ENCODE peak calls at places on chromosomes 3 and 15, in four cellular contexts. P, C, F and D are unnamed samples.

GRCh38 chr15:63287109-63287508 is 9.7 kb downstream of the APH1B start:
- DNase-seq in P (no peak), C (no peak), F (no peak), D (no peak)

GRCh38 chr3:29649815-29650547 is 369.1 kb downstream of the RBMS3 start:
- DNase-seq in P (no peak), C (no peak), F (no peak), D (no peak)

GRCh38 chr15:74752486-74753395 is 4.1 kb downstream of the CYP1A2 start:
- DNase-seq in P (no peak), C (no peak), F (peak; percentile 28), D (peak; percentile 15)

GRCh38 chr3:147431746-147432145 is 22.6 kb downstream of the ZIC1 start:
- DNase-seq in P (no peak), C (no peak), F (no peak), D (peak; percentile 63)

GRCh38 chr15:41491889-41492288 is 1.8 kb upstream of the ITPKA start:
- DNase-seq in P (no peak), C (no peak), F (no peak), D (no peak)

GRCh38 chr3:9747267-9747666 is 2.5 kb upstream of the OGG1 start:
- DNase-seq in P (no peak), C (no peak), F (no peak), D (no peak)

GRCh38 chr3:156626104-156626503 is 48.3 kb upstream of the TIPARP start:
- DNase-seq in P (no peak), C (no peak), F (no peak), D (no peak)

GRCh38 chr15:25725758-25726157 is 137.4 kb downstream of the ATP10A start:
- DNase-seq in P (peak; percentile 38), C (no peak), F (no peak), D (no peak)

GRCh38 chr15:89323825-89324224 is 10.8 kb downstream of the POLG start:
- DNase-seq in P (no peak), C (no peak), F (no peak), D (no peak)

GRCh38 chr3:66149269-66149668 is 71.5 kb upstream of the SLC25A26 start:
- DNase-seq in P (no peak), C (no peak), F (no peak), D (no peak)
- TF ChIP-seq CTCF in P (no peak), C (no peak), F (no peak), D (no peak)

GRCh38 chr3:160402249-160403027 is 3.0 kb downstream of the SMC4 start:
- DNase-seq in P (no peak), C (no peak), F (no peak), D (no peak)

GRCh38 chr3:160403028-160403545 is 3.6 kb downstream of the SMC4 start:
- DNase-seq in P (no peak), C (no peak), F (no peak), D (no peak)

GRCh38 chr3:160400048-160400630 is 689 bp downstream of the SMC4 start:
- DNase-seq in P (peak; percentile 65), C (peak; percentile 57), F (no peak), D (no peak)

GRCh38 chr3:160400631-160401150 is 1.2 kb downstream of the SMC4 start:
- DNase-seq in P (no peak), C (peak; percentile 57), F (no peak), D (no peak)

DNA sequence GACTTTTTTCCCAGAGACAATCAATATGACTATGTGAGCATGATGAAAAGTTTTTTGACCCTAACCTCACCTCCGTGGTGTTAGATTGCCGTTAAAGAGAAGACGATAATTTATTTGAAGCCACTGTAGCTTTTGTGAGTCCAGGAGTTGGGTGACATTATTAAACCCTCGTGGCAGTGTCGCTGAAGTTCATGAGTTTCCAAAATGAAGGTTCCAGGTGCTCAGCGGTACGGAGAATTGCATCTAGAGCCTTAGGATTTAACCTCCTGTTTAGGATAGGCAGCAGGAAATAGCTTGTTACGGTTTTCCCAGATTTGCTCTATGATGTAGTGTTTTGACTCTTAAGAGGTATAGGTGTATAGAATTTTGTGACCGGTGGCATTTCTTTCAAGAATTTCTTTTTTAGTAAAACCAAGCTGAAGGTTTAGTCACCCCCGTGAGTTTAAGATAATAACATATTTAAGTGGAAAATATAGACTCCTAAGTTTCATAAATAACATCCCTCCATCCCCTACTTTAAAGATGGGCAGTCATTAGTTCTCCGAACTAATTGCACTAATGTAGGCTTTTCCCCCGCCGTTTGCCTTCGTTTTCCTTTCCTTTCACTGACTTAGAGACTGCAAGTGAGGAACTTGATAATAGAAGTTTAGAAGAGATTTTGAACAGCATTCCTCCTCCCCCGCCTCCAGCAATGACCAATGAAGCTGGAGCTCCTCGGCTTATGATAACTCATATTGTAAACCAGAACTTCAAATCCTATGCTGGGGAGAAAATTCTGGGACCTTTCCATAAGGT is 2.0 kb downstream of the SMC4 start:
- DNase-seq in P (no peak), C (peak; percentile 32), F (no peak), D (no peak)
- H3K36me3 ChIP-seq in P (no peaks in the 10 kb centered on the region), C (peaks cover 21% of the 10 kb centered on the region), F (no peaks in the 10 kb centered on the region), D (no peaks in the 10 kb centered on the region)

GRCh38 chr3:20046556-20046955 is 6.3 kb downstream of the KAT2B start:
- DNase-seq in P (no peak), C (no peak), F (no peak), D (no peak)

GRCh38 chr3:20041197-20041780 is 1.0 kb downstream of the KAT2B start:
- DNase-seq in P (peak; percentile 91), C (peak; percentile 77), F (no peak), D (no peak)

GRCh38 chr3:20043398-20043797 is 3.2 kb downstream of the KAT2B start:
- DNase-seq in P (peak; percentile 94), C (no peak), F (no peak), D (no peak)

GRCh38 chr3:20042331-20042730 is 2.1 kb downstream of the KAT2B start:
- DNase-seq in P (no peak), C (no peak), F (no peak), D (no peak)

GRCh38 chr3:20043825-20044224 is 3.6 kb downstream of the KAT2B start:
- DNase-seq in P (no peak), C (no peak), F (no peak), D (no peak)
- H3K4me3 ChIP-seq in P (no peak overlapping the region), C (no peak overlapping the region), F (no peak overlapping the region), D (no peak overlapping the region)

GRCh38 chr3:23712656-23713559 is 92.8 kb upstream of the UBE2E1 start:
- DNase-seq in P (peak; percentile 77), C (peak; percentile 86), F (peak; percentile 52), D (peak; percentile 77)
- TF ChIP-seq CTCF in P (no peak), C (peak; percentile 58), F (peak; percentile 18), D (no peak)

GRCh38 chr15:40217166-40217785 is 21.6 kb upstream of the PAK6 start:
- DNase-seq in P (no peak), C (peak; percentile 82), F (no peak), D (no peak)
- H3K36me3 ChIP-seq in P (no peaks in the 10 kb centered on the region), C (peaks cover 27% of the 10 kb centered on the region), F (no peaks in the 10 kb centered on the region), D (no peaks in the 10 kb centered on the region)

GRCh38 chr3:114496466-114496865 is 202.6 kb downstream of the TIGIT start:
- DNase-seq in P (no peak), C (no peak), F (no peak), D (no peak)

GRCh38 chr3:114496021-114496434 is 202.2 kb downstream of the TIGIT start:
- DNase-seq in P (no peak), C (no peak), F (peak; percentile 37), D (peak; percentile 44)

GRCh38 chr3:114494498-114494897 is 200.7 kb downstream of the TIGIT start:
- DNase-seq in P (no peak), C (no peak), F (no peak), D (no peak)

GRCh38 chr3:114498779-114499370 is 205.0 kb downstream of the TIGIT start:
- DNase-seq in P (no peak), C (peak; percentile 36), F (peak; percentile 81), D (no peak)

GRCh38 chr3:114496874-114497273 is 203.0 kb downstream of the TIGIT start:
- DNase-seq in P (no peak), C (no peak), F (no peak), D (no peak)
- H3K4me3 ChIP-seq in P (no peak overlapping the region), C (no peak overlapping the region), F (no peak overlapping the region), D (no peak overlapping the region)

DNA sequence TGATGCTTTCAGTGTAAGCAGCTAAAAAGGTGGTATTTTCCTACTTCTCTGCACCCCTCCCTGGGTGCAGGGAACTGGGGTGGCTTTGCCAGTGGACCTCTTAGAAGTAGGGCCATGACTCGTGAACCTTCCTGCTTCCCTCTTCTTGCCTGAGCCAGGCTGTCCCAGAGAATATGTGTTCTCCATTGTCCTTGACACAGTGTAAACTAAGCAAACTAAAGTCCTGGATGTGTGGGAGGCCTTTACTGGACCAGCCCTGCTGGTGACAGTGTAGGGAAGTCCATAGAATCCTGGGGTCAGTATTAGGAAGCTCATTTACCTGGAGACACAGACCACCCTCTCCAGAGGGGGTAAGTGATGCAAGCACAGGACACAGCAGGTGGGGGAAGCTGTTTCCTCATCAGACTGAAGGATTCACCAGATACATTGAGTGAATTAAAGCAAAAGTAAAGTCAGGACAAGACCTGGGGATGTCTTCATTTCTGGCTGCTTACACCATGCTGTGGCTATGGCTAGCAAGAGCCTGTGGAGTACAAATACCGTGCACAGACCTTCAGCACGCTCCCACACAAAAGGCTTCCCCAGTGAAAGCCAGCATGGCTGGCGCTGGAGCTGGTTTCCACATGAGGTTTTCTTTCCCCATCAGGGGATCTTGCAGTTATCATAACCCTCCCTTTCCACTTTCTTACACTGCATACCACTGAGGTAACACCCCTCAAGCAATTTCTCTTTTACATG is 64.8 kb upstream of the LPP start:
- DNase-seq in P (no peak), C (no peak), F (no peak), D (no peak)
- TF ChIP-seq CTCF in P (no peak), C (no peak), F (no peak), D (no peak)

GRCh38 chr3:84109911-84110310 is 848.9 kb upstream of the CADM2 start:
- DNase-seq in P (no peak), C (no peak), F (no peak), D (no peak)
- H3K36me3 ChIP-seq in P (no peaks in the 10 kb centered on the region), C (no peaks in the 10 kb centered on the region), F (no peaks in the 10 kb centered on the region), D (no peaks in the 10 kb centered on the region)